ENCODE peak calls at places on chromosomes 11 and 22, in eight cellular contexts. One of them, this sample, is unnamed.

GRCh38 chr11:60482361-60482760 is 10.2 kb upstream of the MS4A12 start:
- DNase-seq in NT2/D1: no peak
- DNase-seq in neural progenitor cell: no peak
- DNase-seq in thoracic aorta: no peak
- DNase-seq in GM23248: no peak
- DNase-seq in A549: no peak
- DNase-seq in OCI-LY7: peak; percentile 54
- DNase-seq in upper lobe of right lung: no peak
- DNase-seq in this sample: no peak

GRCh38 chr22:42384506-42384905 is 47.7 kb downstream of the NFAM1 start:
- DNase-seq in GM23248: no peak
- DNase-seq in NT2/D1: no peak
- DNase-seq in thoracic aorta: no peak
- DNase-seq in A549: no peak
- DNase-seq in neural progenitor cell: no peak
- DNase-seq in upper lobe of right lung: no peak
- DNase-seq in OCI-LY7: no peak
- DNase-seq in this sample: no peak

GRCh38 chr11:6319001-6319878 is 1.1 kb downstream of the CAVIN3 start:
- DNase-seq in upper lobe of right lung: peak; percentile 81
- DNase-seq in A549: no peak
- DNase-seq in neural progenitor cell: peak; percentile 69
- DNase-seq in NT2/D1: no peak
- DNase-seq in thoracic aorta: peak; percentile 10
- DNase-seq in OCI-LY7: no peak
- DNase-seq in GM23248: peak; percentile 74
- DNase-seq in this sample: no peak

GRCh38 chr11:111663820-111664219 is 61.6 kb downstream of the SIK2 start:
- DNase-seq in A549: no peak
- DNase-seq in upper lobe of right lung: no peak
- DNase-seq in GM23248: peak; percentile 32
- DNase-seq in OCI-LY7: no peak
- DNase-seq in thoracic aorta: no peak
- DNase-seq in neural progenitor cell: no peak
- DNase-seq in NT2/D1: no peak
- DNase-seq in this sample: no peak

GRCh38 chr11:47278769-47279168 is 8.8 kb downstream of the MADD start:
- DNase-seq in OCI-LY7: no peak
- DNase-seq in A549: no peak
- DNase-seq in neural progenitor cell: no peak
- DNase-seq in thoracic aorta: no peak
- DNase-seq in NT2/D1: no peak
- DNase-seq in GM23248: no peak
- DNase-seq in upper lobe of right lung: no peak
- DNase-seq in this sample: no peak

GRCh38 chr11:112719736-112720525 is 241.3 kb upstream of the NCAM1 start:
- DNase-seq in upper lobe of right lung: no peak
- DNase-seq in neural progenitor cell: no peak
- DNase-seq in A549: no peak
- DNase-seq in thoracic aorta: no peak
- DNase-seq in NT2/D1: no peak
- DNase-seq in OCI-LY7: no peak
- DNase-seq in GM23248: no peak
- DNase-seq in this sample: no peak

GRCh38 chr22:28560005-28560742 is 119.5 kb downstream of the TTC28 start:
- DNase-seq in OCI-LY7: no peak
- DNase-seq in thoracic aorta: no peak
- DNase-seq in A549: peak; percentile 35
- DNase-seq in neural progenitor cell: no peak
- DNase-seq in upper lobe of right lung: no peak
- DNase-seq in NT2/D1: no peak
- DNase-seq in GM23248: peak; percentile 68
- DNase-seq in this sample: no peak

GRCh38 chr11:125903753-125904659 is at the start of gene DDX25:
- DNase-seq in A549: no peak
- DNase-seq in thoracic aorta: no peak
- DNase-seq in NT2/D1: peak; percentile 50
- DNase-seq in upper lobe of right lung: no peak
- DNase-seq in OCI-LY7: no peak
- DNase-seq in neural progenitor cell: peak; percentile 85
- DNase-seq in GM23248: no peak
- DNase-seq in this sample: no peak

GRCh38 chr11:70471254-70471653 is 72.9 kb downstream of the CTTN start:
- DNase-seq in neural progenitor cell: peak; percentile 78
- DNase-seq in upper lobe of right lung: peak; percentile 51
- DNase-seq in thoracic aorta: no peak
- DNase-seq in OCI-LY7: peak; percentile 47
- DNase-seq in NT2/D1: peak; percentile 66
- DNase-seq in A549: peak; percentile 78
- DNase-seq in GM23248: peak; percentile 29
- DNase-seq in this sample: peak; percentile 37

GRCh38 chr22:46245515-46245914 is 4.6 kb downstream of the CDPF1 start:
- DNase-seq in OCI-LY7: no peak
- DNase-seq in upper lobe of right lung: no peak
- DNase-seq in A549: no peak
- DNase-seq in neural progenitor cell: no peak
- DNase-seq in NT2/D1: no peak
- DNase-seq in GM23248: no peak
- DNase-seq in thoracic aorta: no peak
- DNase-seq in this sample: no peak

GRCh38 chr11:44763111-44763820 is 36.5 kb downstream of the TSPAN18 start:
- DNase-seq in OCI-LY7: no peak
- DNase-seq in upper lobe of right lung: no peak
- DNase-seq in thoracic aorta: no peak
- DNase-seq in A549: no peak
- DNase-seq in NT2/D1: no peak
- DNase-seq in neural progenitor cell: no peak
- DNase-seq in GM23248: peak; percentile 64
- DNase-seq in this sample: no peak

GRCh38 chr11:104876838-104877500 is 21.3 kb downstream of the CASP12 start:
- DNase-seq in neural progenitor cell: no peak
- DNase-seq in upper lobe of right lung: no peak
- DNase-seq in A549: no peak
- DNase-seq in GM23248: no peak
- DNase-seq in thoracic aorta: no peak
- DNase-seq in OCI-LY7: no peak
- DNase-seq in NT2/D1: no peak
- DNase-seq in this sample: no peak

GRCh38 chr11:125429174-125429707 is 66.8 kb downstream of the FEZ1 start:
- DNase-seq in neural progenitor cell: peak; percentile 83
- DNase-seq in A549: peak; percentile 38
- DNase-seq in thoracic aorta: no peak
- DNase-seq in OCI-LY7: peak; percentile 77
- DNase-seq in upper lobe of right lung: peak; percentile 66
- DNase-seq in NT2/D1: peak; percentile 75
- DNase-seq in GM23248: peak; percentile 71
- DNase-seq in this sample: no peak

GRCh38 chr11:128259816-128260215 is 327.5 kb downstream of the ETS1 start:
- DNase-seq in neural progenitor cell: no peak
- DNase-seq in A549: no peak
- DNase-seq in upper lobe of right lung: no peak
- DNase-seq in NT2/D1: no peak
- DNase-seq in thoracic aorta: no peak
- DNase-seq in OCI-LY7: no peak
- DNase-seq in GM23248: no peak
- DNase-seq in this sample: no peak

GRCh38 chr11:88174627-88175003 is 628 bp downstream of the RAB38 start:
- DNase-seq in thoracic aorta: peak; percentile 15
- DNase-seq in GM23248: peak; percentile 92
- DNase-seq in neural progenitor cell: peak; percentile 45
- DNase-seq in upper lobe of right lung: peak; percentile 88
- DNase-seq in A549: peak; percentile 8
- DNase-seq in OCI-LY7: peak; percentile 21
- DNase-seq in NT2/D1: no peak
- DNase-seq in this sample: no peak

GRCh38 chr11:124898711-124899110 is 1.0 kb upstream of the ROBO4 start:
- DNase-seq in thoracic aorta: no peak
- DNase-seq in OCI-LY7: no peak
- DNase-seq in GM23248: peak; percentile 78
- DNase-seq in neural progenitor cell: no peak
- DNase-seq in A549: no peak
- DNase-seq in upper lobe of right lung: no peak
- DNase-seq in NT2/D1: peak; percentile 32
- DNase-seq in this sample: no peak

DNA sequence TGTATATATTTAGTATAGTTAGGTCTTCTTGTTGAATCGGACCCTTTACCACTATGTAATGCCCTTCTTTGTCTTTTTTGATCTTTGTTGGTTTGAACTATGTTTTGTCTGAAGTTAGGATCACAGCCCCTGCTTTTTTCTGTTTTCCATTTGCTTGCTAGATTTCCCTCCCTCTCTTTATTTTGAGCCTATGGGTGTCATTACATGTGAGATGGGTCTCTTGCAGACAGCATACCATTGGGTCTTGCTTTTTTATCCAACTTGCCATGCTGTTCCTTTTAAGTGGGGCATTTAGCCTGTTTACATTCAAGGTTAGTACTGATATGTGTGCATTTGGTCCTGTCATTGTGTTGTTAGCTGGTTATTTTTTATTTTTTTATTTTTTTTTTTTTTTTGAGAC is 224.6 kb downstream of the INSC start:
- DNase-seq in OCI-LY7: no peak
- DNase-seq in A549: no peak
- DNase-seq in NT2/D1: no peak
- DNase-seq in neural progenitor cell: no peak
- DNase-seq in thoracic aorta: no peak
- DNase-seq in GM23248: no peak
- DNase-seq in upper lobe of right lung: no peak
- DNase-seq in this sample: no peak
- H3K4me3 ChIP-seq in OCI-LY7: no peak overlapping the region
- H3K4me3 ChIP-seq in A549: no peak overlapping the region
- H3K4me3 ChIP-seq in NT2/D1: no peak overlapping the region
- H3K4me3 ChIP-seq in neural progenitor cell: no peak overlapping the region
- H3K4me3 ChIP-seq in thoracic aorta: no peak overlapping the region
- H3K4me3 ChIP-seq in GM23248: no peak overlapping the region
- H3K4me3 ChIP-seq in upper lobe of right lung: no peak overlapping the region
- H3K4me3 ChIP-seq in this sample: no peak overlapping the region

GRCh38 chr22:50078761-50079160 is 6.5 kb downstream of the MLC1 start:
- DNase-seq in neural progenitor cell: no peak
- DNase-seq in OCI-LY7: no peak
- DNase-seq in thoracic aorta: no peak
- DNase-seq in upper lobe of right lung: no peak
- DNase-seq in NT2/D1: no peak
- DNase-seq in A549: no peak
- DNase-seq in GM23248: no peak
- DNase-seq in this sample: no peak
- H3K4me1 ChIP-seq in neural progenitor cell: no peaks in the 10 kb centered on the region
- H3K4me1 ChIP-seq in OCI-LY7: peaks cover 26% of the 10 kb centered on the region
- H3K4me1 ChIP-seq in thoracic aorta: no peaks in the 10 kb centered on the region
- H3K4me1 ChIP-seq in upper lobe of right lung: no peaks in the 10 kb centered on the region
- H3K4me1 ChIP-seq in NT2/D1: peaks cover 19% of the 10 kb centered on the region
- H3K4me1 ChIP-seq in A549: no peaks in the 10 kb centered on the region
- H3K4me1 ChIP-seq in GM23248: no peaks in the 10 kb centered on the region
- H3K4me1 ChIP-seq in this sample: peaks cover 3% of the 10 kb centered on the region

DNA sequence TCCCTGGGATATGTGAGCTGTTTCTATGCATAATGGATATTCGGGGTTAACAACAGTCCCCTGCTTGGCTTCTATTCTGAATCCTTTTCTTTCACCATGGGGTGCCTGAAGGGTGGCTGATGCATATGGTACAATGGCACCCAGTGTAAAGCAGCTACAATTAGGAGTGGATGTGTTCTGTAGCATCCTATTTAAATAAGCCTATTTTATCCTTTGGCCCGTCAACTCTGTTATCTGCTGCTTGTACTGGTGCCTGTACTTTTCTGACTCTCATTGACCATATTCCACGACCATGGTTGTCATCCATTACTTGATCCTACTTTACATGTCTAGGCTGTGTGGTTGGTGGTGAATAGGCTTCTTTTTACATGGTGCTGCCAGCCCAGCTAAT is 1.3 kb downstream of the TUG1 start:
- DNase-seq in neural progenitor cell: no peak
- DNase-seq in thoracic aorta: no peak
- DNase-seq in upper lobe of right lung: no peak
- DNase-seq in OCI-LY7: no peak
- DNase-seq in NT2/D1: no peak
- DNase-seq in A549: no peak
- DNase-seq in GM23248: peak; percentile 13
- DNase-seq in this sample: no peak
- H3K9me3 ChIP-seq in neural progenitor cell: peaks cover 48% of the 10 kb centered on the region
- H3K9me3 ChIP-seq in thoracic aorta: peaks cover 53% of the 10 kb centered on the region
- H3K9me3 ChIP-seq in upper lobe of right lung: no peaks in the 10 kb centered on the region
- H3K9me3 ChIP-seq in OCI-LY7: no peaks in the 10 kb centered on the region
- H3K9me3 ChIP-seq in NT2/D1: peaks cover 63% of the 10 kb centered on the region
- H3K9me3 ChIP-seq in A549: peaks cover 60% of the 10 kb centered on the region
- H3K9me3 ChIP-seq in GM23248: no peaks in the 10 kb centered on the region
- H3K9me3 ChIP-seq in this sample: no peaks in the 10 kb centered on the region

GRCh38 chr11:96567193-96567592 is 177.4 kb downstream of the JRKL start:
- DNase-seq in OCI-LY7: no peak
- DNase-seq in GM23248: peak; percentile 5
- DNase-seq in upper lobe of right lung: no peak
- DNase-seq in thoracic aorta: no peak
- DNase-seq in NT2/D1: no peak
- DNase-seq in A549: no peak
- DNase-seq in neural progenitor cell: peak; percentile 29
- DNase-seq in this sample: no peak
- H3K4me3 ChIP-seq in OCI-LY7: no peak overlapping the region
- H3K4me3 ChIP-seq in GM23248: peak overlapping the region; percentile 54
- H3K4me3 ChIP-seq in upper lobe of right lung: peak overlapping the region; percentile 2
- H3K4me3 ChIP-seq in thoracic aorta: peak overlapping the region; percentile 7
- H3K4me3 ChIP-seq in NT2/D1: no peak overlapping the region
- H3K4me3 ChIP-seq in A549: no peak overlapping the region
- H3K4me3 ChIP-seq in neural progenitor cell: no peak overlapping the region
- H3K4me3 ChIP-seq in this sample: no peak overlapping the region

GRCh38 chr11:123547180-123547579 is 107.2 kb downstream of the SCN3B start:
- DNase-seq in A549: no peak
- DNase-seq in thoracic aorta: no peak
- DNase-seq in upper lobe of right lung: no peak
- DNase-seq in NT2/D1: no peak
- DNase-seq in neural progenitor cell: no peak
- DNase-seq in OCI-LY7: peak; percentile 7
- DNase-seq in GM23248: no peak
- DNase-seq in this sample: no peak
- H3K4me1 ChIP-seq in A549: peaks cover 59% of the 10 kb centered on the region
- H3K4me1 ChIP-seq in thoracic aorta: no peaks in the 10 kb centered on the region
- H3K4me1 ChIP-seq in upper lobe of right lung: no peaks in the 10 kb centered on the region
- H3K4me1 ChIP-seq in NT2/D1: peaks cover 6% of the 10 kb centered on the region
- H3K4me1 ChIP-seq in neural progenitor cell: peaks cover 41% of the 10 kb centered on the region
- H3K4me1 ChIP-seq in OCI-LY7: no peaks in the 10 kb centered on the region
- H3K4me1 ChIP-seq in GM23248: peaks cover 63% of the 10 kb centered on the region
- H3K4me1 ChIP-seq in this sample: no peaks in the 10 kb centered on the region

DNA sequence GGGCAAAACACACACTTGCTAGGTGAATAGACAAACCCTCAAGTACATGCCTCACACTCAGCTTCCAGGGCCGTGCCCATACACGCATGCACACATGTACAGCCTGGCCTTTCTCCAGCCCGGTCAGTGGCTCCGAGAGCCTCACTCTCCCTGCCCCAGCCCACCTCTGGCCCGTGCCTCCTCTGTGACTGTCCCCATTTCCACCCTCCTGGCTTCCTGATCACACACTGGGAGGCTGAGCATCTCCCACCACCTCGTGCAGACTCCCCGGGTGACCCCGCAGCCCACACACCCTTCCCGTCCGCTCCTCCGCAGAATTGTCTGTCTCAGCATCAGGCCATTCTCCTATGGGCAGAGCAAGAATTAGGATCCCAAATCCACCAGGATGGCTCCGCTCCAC is 634.1 kb downstream of the TBC1D22A start:
- DNase-seq in GM23248: no peak
- DNase-seq in NT2/D1: no peak
- DNase-seq in neural progenitor cell: no peak
- DNase-seq in thoracic aorta: no peak
- DNase-seq in A549: no peak
- DNase-seq in upper lobe of right lung: peak; percentile 51
- DNase-seq in OCI-LY7: no peak
- DNase-seq in this sample: no peak
- H3K9me3 ChIP-seq in GM23248: no peaks in the 10 kb centered on the region
- H3K9me3 ChIP-seq in NT2/D1: no peaks in the 10 kb centered on the region
- H3K9me3 ChIP-seq in neural progenitor cell: no peaks in the 10 kb centered on the region
- H3K9me3 ChIP-seq in thoracic aorta: no peaks in the 10 kb centered on the region
- H3K9me3 ChIP-seq in A549: no peaks in the 10 kb centered on the region
- H3K9me3 ChIP-seq in upper lobe of right lung: no peaks in the 10 kb centered on the region
- H3K9me3 ChIP-seq in OCI-LY7: no peaks in the 10 kb centered on the region
- H3K9me3 ChIP-seq in this sample: peaks cover 43% of the 10 kb centered on the region

GRCh38 chr11:118618991-118619375 is 11.6 kb downstream of the PHLDB1 start:
- DNase-seq in upper lobe of right lung: peak; percentile 49
- DNase-seq in neural progenitor cell: no peak
- DNase-seq in OCI-LY7: no peak
- DNase-seq in thoracic aorta: no peak
- DNase-seq in NT2/D1: no peak
- DNase-seq in A549: no peak
- DNase-seq in GM23248: peak; percentile 89
- DNase-seq in this sample: no peak
- H3K4me3 ChIP-seq in upper lobe of right lung: no peak overlapping the region
- H3K4me3 ChIP-seq in neural progenitor cell: no peak overlapping the region
- H3K4me3 ChIP-seq in OCI-LY7: no peak overlapping the region
- H3K4me3 ChIP-seq in thoracic aorta: peak overlapping the region; percentile 31
- H3K4me3 ChIP-seq in NT2/D1: no peak overlapping the region
- H3K4me3 ChIP-seq in A549: no peak overlapping the region
- H3K4me3 ChIP-seq in GM23248: peak overlapping the region; percentile 47
- H3K4me3 ChIP-seq in this sample: no peak overlapping the region

This sample was measured in iPS DF 6.9.